ENCODE peak calls at places on chromosomes 16 and 17, in four cellular contexts. One of them, this sample, is unnamed.
A peak's percentile ranks its signal among the peaks of the same experiment; 100 is the strongest.

GRCh38 chr16:19991614-19992013 is 82.1 kb downstream of the GPR139 start:
- DNase-seq in A549: no peak
- DNase-seq in transverse colon: no peak
- DNase-seq in left ventricle myocardium inferior: no peak
- DNase-seq in this sample: no peak

GRCh38 chr17:79935197-79935844 is 96.1 kb upstream of the CBX4 start:
- DNase-seq in A549: no peak
- DNase-seq in transverse colon: no peak
- DNase-seq in left ventricle myocardium inferior: no peak
- DNase-seq in this sample: no peak

GRCh38 chr17:8189041-8189710 is 804 bp downstream of the BORCS6 start:
- DNase-seq in left ventricle myocardium inferior: peak; percentile 34
- DNase-seq in A549: no peak
- DNase-seq in transverse colon: peak; percentile 57
- DNase-seq in this sample: no peak

GRCh38 chr17:34300652-34301390 is 15.3 kb downstream of the CCL11 start:
- DNase-seq in left ventricle myocardium inferior: no peak
- DNase-seq in transverse colon: no peak
- DNase-seq in A549: no peak
- DNase-seq in this sample: no peak

GRCh38 chr17:83150369-83151055 is 71.1 kb downstream of the METRNL start:
- DNase-seq in transverse colon: no peak
- DNase-seq in A549: no peak
- DNase-seq in left ventricle myocardium inferior: no peak
- DNase-seq in this sample: no peak

GRCh38 chr17:21358682-21359482 is 17.3 kb upstream of the KCNJ12 start:
- DNase-seq in transverse colon: no peak
- DNase-seq in left ventricle myocardium inferior: peak; percentile 36
- DNase-seq in A549: no peak
- DNase-seq in this sample: no peak

GRCh38 chr17:20098314-20098713 is 89.2 kb downstream of the SPECC1 start:
- DNase-seq in transverse colon: no peak
- DNase-seq in A549: no peak
- DNase-seq in left ventricle myocardium inferior: no peak
- DNase-seq in this sample: no peak

GRCh38 chr17:50203589-50204345 is 2.3 kb upstream of the COL1A1 start:
- DNase-seq in transverse colon: peak; percentile 8
- DNase-seq in A549: no peak
- DNase-seq in left ventricle myocardium inferior: no peak
- DNase-seq in this sample: no peak

GRCh38 chr16:58863761-58864160 is 129.6 kb upstream of the GOT2 start:
- DNase-seq in left ventricle myocardium inferior: no peak
- DNase-seq in transverse colon: no peak
- DNase-seq in A549: no peak
- DNase-seq in this sample: no peak

GRCh38 chr17:31095239-31096105 is 695 bp downstream of the NF1 start:
- DNase-seq in transverse colon: peak; percentile 57
- DNase-seq in A549: peak; percentile 60
- DNase-seq in left ventricle myocardium inferior: peak; percentile 41
- DNase-seq in this sample: peak; percentile 48

GRCh38 chr16:56513972-56514371 is 5.9 kb downstream of the BBS2 start:
- DNase-seq in transverse colon: peak; percentile 60
- DNase-seq in left ventricle myocardium inferior: no peak
- DNase-seq in A549: peak; percentile 51
- DNase-seq in this sample: peak; percentile 59

GRCh38 chr17:77571562-77571981 is 386.9 kb upstream of the TNRC6C start:
- DNase-seq in A549: no peak
- DNase-seq in transverse colon: no peak
- DNase-seq in left ventricle myocardium inferior: no peak
- DNase-seq in this sample: no peak
- H3K4me3 ChIP-seq in A549: no peak overlapping the region
- H3K4me3 ChIP-seq in transverse colon: peak overlapping the region; percentile 14
- H3K4me3 ChIP-seq in left ventricle myocardium inferior: peak overlapping the region; percentile 34
- H3K4me3 ChIP-seq in this sample: no peak overlapping the region

GRCh38 chr17:28226563-28226962 is 92.4 kb upstream of the TMEM97 start:
- DNase-seq in left ventricle myocardium inferior: no peak
- DNase-seq in A549: no peak
- DNase-seq in transverse colon: no peak
- DNase-seq in this sample: no peak

GRCh38 chr17:28228986-28229729 is 89.8 kb upstream of the TMEM97 start:
- DNase-seq in A549: no peak
- DNase-seq in left ventricle myocardium inferior: no peak
- DNase-seq in transverse colon: no peak
- DNase-seq in this sample: no peak

GRCh38 chr17:28228109-28228840 is 90.7 kb upstream of the TMEM97 start:
- DNase-seq in A549: peak; percentile 55
- DNase-seq in left ventricle myocardium inferior: no peak
- DNase-seq in transverse colon: no peak
- DNase-seq in this sample: no peak

GRCh38 chr17:28225872-28226271 is 93.1 kb upstream of the TMEM97 start:
- DNase-seq in left ventricle myocardium inferior: no peak
- DNase-seq in transverse colon: no peak
- DNase-seq in A549: no peak
- DNase-seq in this sample: no peak

DNA sequence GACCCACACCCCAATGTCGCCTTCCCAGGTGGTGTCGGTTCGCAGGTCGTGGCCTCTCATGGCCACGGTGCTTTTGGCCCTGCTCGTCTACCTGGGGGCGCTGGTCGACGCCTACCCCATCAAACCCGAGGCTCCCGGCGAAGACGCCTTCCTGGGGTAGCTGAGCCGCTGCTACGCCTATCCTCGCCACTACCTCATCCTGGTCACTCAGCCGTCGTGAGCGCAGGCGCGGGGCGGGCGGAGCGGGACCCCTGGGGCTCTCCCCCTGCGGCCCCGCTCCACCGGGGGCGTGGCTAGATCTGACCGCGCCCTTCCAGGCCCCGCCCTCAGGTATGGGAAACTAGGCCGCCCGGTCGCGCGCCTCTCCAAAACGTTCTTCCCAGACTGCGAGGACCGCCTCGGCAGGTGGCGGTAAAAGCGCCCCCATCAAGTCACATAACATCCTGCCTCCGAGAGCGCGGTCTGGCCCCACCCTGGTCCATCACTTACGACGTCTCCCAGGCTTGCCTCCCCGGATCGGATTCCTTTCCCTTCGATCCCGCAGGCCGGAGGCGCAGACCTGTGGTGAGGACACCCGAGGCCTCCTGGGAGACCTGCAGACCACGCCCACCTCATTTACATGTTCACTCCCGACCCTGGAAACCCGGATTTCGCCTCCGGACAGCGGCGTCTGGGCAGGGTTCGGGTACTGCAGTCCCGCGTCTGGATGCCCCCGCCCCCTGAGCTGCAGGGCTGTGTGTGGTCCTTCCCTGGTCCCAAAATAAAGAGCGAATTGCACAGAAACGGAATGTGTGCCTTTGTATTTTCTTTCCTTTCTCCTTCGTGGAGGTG is 91.5 kb upstream of the TMEM97 start:
- DNase-seq in transverse colon: peak; percentile 81
- DNase-seq in A549: peak; percentile 94
- DNase-seq in left ventricle myocardium inferior: no peak
- DNase-seq in this sample: peak; percentile 73
- H3K4me3 ChIP-seq in transverse colon: peak overlapping the region; percentile 49
- H3K4me3 ChIP-seq in A549: peak overlapping the region; percentile 58
- H3K4me3 ChIP-seq in left ventricle myocardium inferior: peak overlapping the region; percentile 56
- H3K4me3 ChIP-seq in this sample: peak overlapping the region; percentile 38

DNA sequence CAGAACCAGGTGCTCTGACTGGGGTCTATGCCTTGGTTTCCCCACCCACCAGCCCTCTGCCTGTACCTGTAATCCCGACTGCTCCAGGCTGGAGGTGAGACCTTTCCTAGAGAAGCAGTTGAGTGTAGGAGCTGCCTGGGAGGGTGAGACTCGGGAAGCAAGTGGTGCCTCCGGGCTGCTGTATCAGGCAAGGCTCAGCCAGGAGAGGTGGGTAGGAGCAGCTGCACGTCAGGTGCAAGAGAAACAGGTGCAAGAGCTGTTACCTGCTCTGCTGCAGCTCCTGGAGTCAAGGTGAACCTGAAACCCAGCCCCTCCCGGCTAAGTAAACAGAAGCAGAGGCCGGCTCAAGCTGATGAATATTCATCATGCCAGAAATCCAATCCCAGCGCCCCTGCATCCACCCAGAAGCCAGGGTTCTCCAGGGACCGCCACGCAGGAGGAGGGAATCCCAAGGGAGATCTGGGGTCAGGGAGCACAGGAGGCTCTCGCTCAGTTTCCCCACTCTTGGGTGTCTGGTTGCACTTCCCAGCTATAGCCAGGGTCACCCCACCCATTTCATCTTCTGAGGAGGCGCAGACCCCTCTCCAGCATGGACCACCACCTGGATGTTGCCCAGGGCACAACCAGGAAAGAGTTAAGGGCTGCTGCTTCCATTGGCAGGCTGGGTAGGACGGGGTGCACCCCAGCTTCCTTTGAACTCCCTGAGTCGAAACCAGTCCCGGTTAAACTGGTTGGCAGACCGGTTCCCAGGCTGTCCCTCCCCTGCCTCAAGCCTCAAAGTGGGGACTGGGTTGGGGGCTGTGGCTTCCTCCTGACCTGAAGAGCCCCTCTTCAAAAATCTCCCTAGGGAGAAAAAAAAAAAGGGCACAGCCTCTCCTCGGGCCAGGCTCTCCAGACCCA is at the start of gene PRR15L:
- DNase-seq in A549: no peak
- DNase-seq in left ventricle myocardium inferior: no peak
- DNase-seq in transverse colon: peak; percentile 91
- DNase-seq in this sample: no peak
- H3K4me3 ChIP-seq in A549: peak within 1 kb of the TSS; percentile 22
- H3K4me3 ChIP-seq in left ventricle myocardium inferior: no peak within 1 kb of the TSS
- H3K4me3 ChIP-seq in transverse colon: peak within 1 kb of the TSS; percentile 65
- H3K4me3 ChIP-seq in this sample: no peak within 1 kb of the TSS

DNA sequence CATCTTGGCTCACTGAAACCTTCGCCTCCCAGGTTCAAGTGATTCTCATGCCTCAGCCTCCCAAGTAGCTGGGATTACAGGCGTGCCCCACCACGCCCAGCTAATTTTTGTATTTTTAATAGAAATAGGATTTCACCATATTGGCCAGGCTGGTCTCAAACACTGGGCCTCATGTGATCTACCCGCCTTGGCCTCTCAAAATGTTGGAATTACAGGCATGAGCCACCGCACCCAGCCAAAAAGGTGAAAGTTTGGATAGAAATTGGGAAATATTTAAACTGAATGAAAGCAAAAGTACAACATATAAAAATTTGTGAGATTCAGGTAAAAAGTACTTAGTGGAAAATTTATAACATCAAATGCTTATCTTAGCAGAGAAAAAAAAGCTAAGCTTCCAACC is 52.9 kb upstream of the KIFC3 start:
- DNase-seq in transverse colon: no peak
- DNase-seq in left ventricle myocardium inferior: no peak
- DNase-seq in A549: no peak
- DNase-seq in this sample: no peak
- H3K4me3 ChIP-seq in transverse colon: no peak overlapping the region
- H3K4me3 ChIP-seq in left ventricle myocardium inferior: no peak overlapping the region
- H3K4me3 ChIP-seq in A549: no peak overlapping the region
- H3K4me3 ChIP-seq in this sample: no peak overlapping the region